ENCODE peak calls at places on chromosomes 3 and 15, in five cellular contexts. F is heart right ventricle, X is AG09309, P is HFF-Myc, E is GM12865. D is an unnamed sample.

GRCh38 chr15:50890751-50891150 is 17.7 kb upstream of the AP4E1 start:
- DNase-seq in F (no peak), X (no peak), P (no peak), E (no peak), D (no peak)

GRCh38 chr15:83486363-83486762 is 39.2 kb downstream of the SH3GL3 start:
- DNase-seq in F (no peak), X (no peak), P (no peak), E (no peak), D (no peak)

GRCh38 chr3:177464392-177465225 is 267.3 kb upstream of the TBL1XR1 start:
- DNase-seq in F (no peak), X (no peak), P (no peak), E (no peak), D (no peak)

GRCh38 chr3:194598771-194599557 is 34.3 kb downstream of the TMEM44 start:
- DNase-seq in F (no peak), X (peak; percentile 73), P (no peak), E (no peak), D (peak; percentile 84)

GRCh38 chr3:34837848-34838741 is 801.2 kb upstream of the ARPP21 start:
- DNase-seq in F (no peak), X (no peak), P (no peak), E (no peak), D (no peak)

GRCh38 chr15:94234300-94234699 is 2.9 kb downstream of the MCTP2 start:
- DNase-seq in F (no peak), X (no peak), P (no peak), E (no peak), D (no peak)

GRCh38 chr3:14989943-14990753 is 42.8 kb downstream of the NR2C2 start:
- DNase-seq in F (peak; percentile 46), X (no peak), P (no peak), E (no peak), D (peak; percentile 43)

GRCh38 chr3:36650271-36650671 is 114.1 kb downstream of the DCLK3 start:
- DNase-seq in F (no peak), X (no peak), P (no peak), E (no peak), D (peak; percentile 43)

GRCh38 chr3:44996556-44996969 is 20.5 kb downstream of the EXOSC7 start:
- DNase-seq in F (no peak), X (no peak), P (no peak), E (no peak), D (no peak)

GRCh38 chr3:52770581-52771333 is at the start of gene NEK4:
- DNase-seq in F (peak; percentile 95), X (peak; percentile 46), P (peak; percentile 78), E (peak; percentile 96), D (peak; percentile 93)
- TF ChIP-seq CTCF in F (peak; percentile 25), X (no peak), P (no peak), E (no peak), D (no peak)

GRCh38 chr15:25710184-25710583 is 152.9 kb downstream of the ATP10A start:
- DNase-seq in F (peak; percentile 25), X (no peak), P (no peak), E (peak; percentile 24), D (peak; percentile 28)
- TF ChIP-seq CTCF in F (peak; percentile 72), X (peak; percentile 79), P (peak; percentile 90), E (peak; percentile 62), D (peak; percentile 70)

GRCh38 chr3:98531622-98532274 is at the start of gene GPR15:
- DNase-seq in F (no peak), X (no peak), P (no peak), E (peak; percentile 91), D (no peak)
- TF ChIP-seq CTCF in F (no peak), X (no peak), P (no peak), E (no peak), D (no peak)

GRCh38 chr15:40354408-40355171 is 3.4 kb upstream of the DISP2 start:
- DNase-seq in F (no peak), X (no peak), P (no peak), E (no peak), D (peak; percentile 85)
- TF ChIP-seq CTCF in F (peak; percentile 57), X (peak; percentile 66), P (peak; percentile 62), E (peak; percentile 14), D (peak; percentile 77)

GRCh38 chr15:71469393-71469792 is 341.0 kb upstream of the NR2E3 start:
- DNase-seq in F (no peak), X (peak; percentile 44), P (peak; percentile 92), E (no peak), D (no peak)
- TF ChIP-seq CTCF in F (no peak), X (peak; percentile 46), P (peak; percentile 73), E (no peak), D (no peak)

GRCh38 chr3:72189344-72189743 is 404.4 kb upstream of the PROK2 start:
- DNase-seq in F (no peak), X (no peak), P (no peak), E (no peak), D (no peak)

GRCh38 chr3:72186485-72186864 is 401.5 kb upstream of the PROK2 start:
- DNase-seq in F (no peak), X (no peak), P (no peak), E (no peak), D (peak; percentile 71)

GRCh38 chr3:72185549-72186484 is 400.9 kb upstream of the PROK2 start:
- DNase-seq in F (no peak), X (peak; percentile 50), P (no peak), E (peak; percentile 53), D (peak; percentile 68)

GRCh38 chr3:72190050-72190449 is 405.1 kb upstream of the PROK2 start:
- DNase-seq in F (no peak), X (no peak), P (no peak), E (no peak), D (no peak)

GRCh38 chr3:72187131-72187530 is 402.2 kb upstream of the PROK2 start:
- DNase-seq in F (no peak), X (no peak), P (no peak), E (peak; percentile 46), D (no peak)
- TF ChIP-seq CTCF in F (no peak), X (no peak), P (no peak), E (peak; percentile 15), D (peak; percentile 11)

GRCh38 chr3:111619833-111620232 is 24.7 kb upstream of the ZBED2 start:
- DNase-seq in F (no peak), X (no peak), P (no peak), E (no peak), D (no peak)

GRCh38 chr3:111617406-111617805 is 22.3 kb upstream of the ZBED2 start:
- DNase-seq in F (no peak), X (no peak), P (no peak), E (no peak), D (no peak)

GRCh38 chr3:111618945-111619344 is 23.8 kb upstream of the ZBED2 start:
- DNase-seq in F (no peak), X (no peak), P (no peak), E (no peak), D (no peak)

GRCh38 chr3:111617912-111618601 is 22.9 kb upstream of the ZBED2 start:
- DNase-seq in F (no peak), X (no peak), P (no peak), E (no peak), D (no peak)

GRCh38 chr3:111621535-111621934 is 26.4 kb upstream of the ZBED2 start:
- DNase-seq in F (no peak), X (no peak), P (no peak), E (peak; percentile 11), D (no peak)
- TF ChIP-seq CTCF in F (peak; percentile 20), X (peak; percentile 34), P (peak; percentile 63), E (peak; percentile 35), D (peak; percentile 46)

GRCh38 chr3:113161661-113162060 is 49.7 kb upstream of the BOC start:
- DNase-seq in F (no peak), X (no peak), P (no peak), E (no peak), D (no peak)
- TF ChIP-seq CTCF in F (no peak), X (no peak), P (no peak), E (no peak), D (no peak)

D was measured in cardiac fibroblast.